ENCODE peak calls at places on chromosomes 16 and 17, in six cellular contexts. D is HT1080; V is T-cell; X is substantia nigra; J is HEK293T; A is activated T-helper 9 cell treated with anti-CD3 and anti-CD28 coated beads, Interleukin-2, amount 50 U/mL, for 16 hours. L is an unnamed sample.

GRCh38 chr17:48729335-48730239 is 1.0 kb upstream of the HOXB13 start:
- DNase-seq in A (no peak), D (no peak), X (no peak), J (peak), V (no peak), L (no peak)

GRCh38 chr17:2962236-2962635 is 101.2 kb downstream of the OR1D5 start:
- DNase-seq in X (no peak), J (no peak), D (no peak), A (no peak), V (no peak), L (no peak)

GRCh38 chr17:7445011-7445927 is at the start of gene CHRNB1:
- DNase-seq in J (peak), D (no peak), X (peak), V (peak), A (no peak), L (peak)

GRCh38 chr16:29663020-29663828 is at the start of gene SPN:
- DNase-seq in J (no peak), D (no peak), X (no peak), V (no peak), A (peak), L (peak)

GRCh38 chr16:8996891-8997290 is 33.2 kb upstream of the USP7 start:
- DNase-seq in V (no peak), J (no peak), D (no peak), X (no peak), A (no peak), L (no peak)

GRCh38 chr16:8717892-8718400 is 43.5 kb downstream of the ABAT start:
- DNase-seq in D (no peak), X (no peak), A (no peak), V (no peak), J (no peak), L (no peak)

GRCh38 chr17:8151641-8152111 is 528 bp downstream of the PER1 start:
- DNase-seq in J (no peak), V (no peak), D (no peak), X (peak), A (no peak), L (peak)

GRCh38 chr17:8889458-8890210 is 22.2 kb upstream of the PIK3R6 start:
- DNase-seq in V (no peak), J (no peak), D (no peak), A (no peak), X (no peak), L (no peak)

GRCh38 chr17:6474906-6475305 is 30.7 kb downstream of the PIMREG start:
- DNase-seq in V (no peak), J (no peak), D (no peak), X (no peak), A (no peak), L (no peak)

GRCh38 chr17:3732171-3732570 is 8.5 kb downstream of the HASPIN start:
- DNase-seq in V (no peak), J (no peak), X (no peak), D (no peak), A (no peak), L (peak)

GRCh38 chr17:65079489-65079900 is 23.0 kb upstream of the GNA13 start:
- DNase-seq in X (peak), D (no peak), A (no peak), J (no peak), V (no peak), L (no peak)

GRCh38 chr17:38591759-38592241 is 14.0 kb downstream of the SRCIN1 start:
- DNase-seq in X (no peak), V (no peak), D (peak), A (no peak), J (no peak), L (no peak)

GRCh38 chr17:78343099-78343432 is 16.8 kb downstream of the SOCS3 start:
- DNase-seq in J (no peak), V (no peak), A (no peak), X (peak), D (peak), L (no peak)

GRCh38 chr17:77045441-77046041 is 95.2 kb upstream of the SEC14L1 start:
- DNase-seq in J (no peak), A (no peak), D (peak), V (no peak), X (no peak), L (no peak)

GRCh38 chr17:3603119-3603869 is 5.9 kb downstream of the TRPV1 start:
- DNase-seq in D (peak), X (no peak), V (no peak), J (no peak), A (no peak), L (no peak)

GRCh38 chr16:70453117-70453890 is 1.1 kb upstream of the FCSK start:
- DNase-seq in A (no peak), D (no peak), X (no peak), V (no peak), J (no peak), L (no peak)

GRCh38 chr17:72927146-72927545 is 165.3 kb downstream of the SLC39A11 start:
- DNase-seq in J (no peak), A (no peak), D (no peak), V (no peak), X (no peak), L (no peak)

GRCh38 chr17:50261051-50261915 is 13.0 kb upstream of the TMEM92 start:
- DNase-seq in A (no peak), D (no peak), J (no peak), V (no peak), X (no peak), L (no peak)

GRCh38 chr16:75494696-75495601 is at the start of gene CHST6:
- DNase-seq in V (no peak), J (peak), A (no peak), X (peak), D (no peak), L (peak)

GRCh38 chr17:42266918-42267766 is 9.0 kb downstream of the STAT5B start:
- DNase-seq in J (no peak), D (peak), A (peak), V (peak), X (no peak), L (no peak)

GRCh38 chr17:30816165-30816564 is 8.3 kb downstream of the CRLF3 start:
- DNase-seq in J (no peak), D (no peak), A (no peak), V (no peak), X (no peak), L (no peak)